ENCODE peak calls at places on chromosome 1, in ten cellular contexts. L is PC-3, W is breast epithelium, X is uterus, K is retinal pigment epithelial cell, G is A549, V is HL-60, E is choroid plexus epithelial cell, R is brain microvascular endothelial cell, M is fibroblast of pulmonary artery. Q is an unnamed sample.

GRCh38 chr1:226535626-226536025 is 12.9 kb upstream of the STUM start:
- DNase-seq in L (no peak), W (no peak), X (no peak), K (no peak), G (no peak), V (no peak), E (no peak), R (no peak), M (no peak), Q (no peak)

GRCh38 chr1:115507256-115507589 is 134.5 kb upstream of the VANGL1 start:
- DNase-seq in L (peak), W (no peak), X (peak), K (peak), G (peak), V (no peak), E (peak), R (peak), M (peak), Q (no peak)

GRCh38 chr1:167081594-167081993 is 8.6 kb downstream of the GPA33 start:
- DNase-seq in L (no peak), W (no peak), X (no peak), K (no peak), G (no peak), V (no peak), E (no peak), R (no peak), M (no peak), Q (no peak)

GRCh38 chr1:11691302-11691914 is at the start of gene DRAXIN:
- DNase-seq in L (no peak), W (no peak), X (no peak), K (no peak), G (no peak), V (no peak), E (no peak), R (no peak), M (no peak), Q (no peak)

GRCh38 chr1:213418268-213419068 is 367.4 kb downstream of the RPS6KC1 start:
- DNase-seq in L (no peak), W (no peak), X (no peak), K (no peak), G (no peak), V (no peak), E (no peak), R (no peak), M (no peak), Q (no peak)

GRCh38 chr1:16042096-16042495 is 1.5 kb upstream of the CLCNKB start:
- DNase-seq in L (no peak), W (no peak), X (no peak), K (no peak), G (no peak), V (no peak), E (no peak), R (no peak), M (no peak), Q (no peak)

GRCh38 chr1:115006191-115006590 is 23.4 kb upstream of the TSHB start:
- DNase-seq in L (no peak), W (no peak), X (no peak), K (no peak), G (no peak), V (no peak), E (no peak), R (no peak), M (no peak), Q (no peak)

GRCh38 chr1:16078925-16079656 is 5.6 kb upstream of the FAM131C start:
- DNase-seq in L (peak), W (peak), X (peak), K (no peak), G (peak), V (peak), E (peak), R (peak), M (peak), Q (peak)

GRCh38 chr1:156746716-156747631 is 4.5 kb downstream of the HDGF start:
- DNase-seq in L (peak), W (peak), X (peak), K (no peak), G (peak), V (peak), E (peak), R (peak), M (peak), Q (peak)

GRCh38 chr1:115179397-115179835 is 90.1 kb upstream of the TSPAN2 start:
- DNase-seq in L (peak), W (no peak), X (no peak), K (peak), G (peak), V (no peak), E (peak), R (peak), M (peak), Q (peak)

GRCh38 chr1:11649624-11650330 is 4.5 kb downstream of the FBXO2 start:
- DNase-seq in L (no peak), W (no peak), X (no peak), K (no peak), G (no peak), V (no peak), E (no peak), R (no peak), M (no peak), Q (no peak)

GRCh38 chr1:101382135-101382534 is 145.3 kb downstream of the S1PR1 start:
- DNase-seq in L (no peak), W (no peak), X (no peak), K (no peak), G (no peak), V (no peak), E (no peak), R (no peak), M (no peak), Q (no peak)

GRCh38 chr1:110216844-110217444 is 6.8 kb downstream of the KCNC4 start:
- DNase-seq in L (no peak), W (no peak), X (no peak), K (no peak), G (no peak), V (no peak), E (no peak), R (no peak), M (no peak), Q (no peak)

GRCh38 chr1:172991674-172992400 is 58.9 kb downstream of the TNFSF18 start:
- DNase-seq in L (no peak), W (no peak), X (no peak), K (no peak), G (no peak), V (peak), E (no peak), R (no peak), M (peak), Q (no peak)

GRCh38 chr1:107682467-107682866 is 282.5 kb downstream of the VAV3 start:
- DNase-seq in L (peak), W (no peak), X (no peak), K (no peak), G (peak), V (no peak), E (no peak), R (no peak), M (no peak), Q (no peak)

GRCh38 chr1:19639999-19640362 is 4.1 kb upstream of the NBL1 start:
- DNase-seq in L (peak), W (no peak), X (no peak), K (no peak), G (peak), V (no peak), E (peak), R (no peak), M (no peak), Q (no peak)

GRCh38 chr1:220551718-220552117 is 23.8 kb downstream of the MARK1 start:
- DNase-seq in L (no peak), W (no peak), X (no peak), K (no peak), G (no peak), V (no peak), E (no peak), R (no peak), M (no peak), Q (no peak)

GRCh38 chr1:98360864-98361263 is 300.7 kb upstream of the SNX7 start:
- DNase-seq in L (no peak), W (no peak), X (no peak), K (no peak), G (no peak), V (no peak), E (no peak), R (no peak), M (no peak), Q (no peak)

GRCh38 chr1:87174726-87175237 is 153.9 kb upstream of the LMO4 start:
- DNase-seq in L (no peak), W (no peak), X (no peak), K (no peak), G (no peak), V (no peak), E (no peak), R (no peak), M (no peak), Q (no peak)

GRCh38 chr1:212718499-212718898 is 18.9 kb upstream of the BATF3 start:
- DNase-seq in L (peak), W (no peak), X (no peak), K (no peak), G (peak), V (no peak), E (peak), R (no peak), M (peak), Q (no peak)

GRCh38 chr1:35883681-35884155 is 709 bp downstream of the AGO1 start:
- DNase-seq in L (peak), W (peak), X (peak), K (no peak), G (peak), V (no peak), E (peak), R (no peak), M (no peak), Q (no peak)

GRCh38 chr1:238205045-238205662 is 314.4 kb upstream of the ZP4 start:
- DNase-seq in L (no peak), W (no peak), X (no peak), K (no peak), G (no peak), V (no peak), E (no peak), R (no peak), M (no peak), Q (no peak)

GRCh38 chr1:219882116-219882515 is 46.2 kb downstream of the SLC30A10 start:
- DNase-seq in L (no peak), W (no peak), X (no peak), K (no peak), G (no peak), V (no peak), E (no peak), R (no peak), M (no peak), Q (no peak)

GRCh38 chr1:167635941-167636340 is 5.9 kb downstream of the RCSD1 start:
- DNase-seq in L (no peak), W (no peak), X (no peak), K (no peak), G (no peak), V (no peak), E (no peak), R (no peak), M (no peak), Q (no peak)

GRCh38 chr1:62024690-62025089 is 170.0 kb upstream of the L1TD1 start:
- DNase-seq in L (no peak), W (no peak), X (no peak), K (no peak), G (no peak), V (no peak), E (no peak), R (no peak), M (no peak), Q (no peak)

GRCh38 chr1:171794085-171794484 is 12.6 kb downstream of the METTL13 start:
- DNase-seq in L (peak), W (no peak), X (no peak), K (no peak), G (no peak), V (no peak), E (peak), R (peak), M (peak), Q (no peak)
- TF ChIP-seq CTCF in L (no peak), W (no peak), X (no peak), K (no peak), G (no peak), V (no peak), E (no peak), R (no peak), M (no peak), Q (no peak)

GRCh38 chr1:224498574-224499170 is 64.1 kb upstream of the WDR26 start:
- DNase-seq in L (peak), W (peak), X (no peak), K (peak), G (no peak), V (peak), E (peak), R (peak), M (peak), Q (no peak)
- H3K4me3 ChIP-seq in L (peak), W (peak), X (no peak), K (peak), G (no peak), V (peak), E (no peak), R (no peak), M (peak), Q (no peak)

DNA sequence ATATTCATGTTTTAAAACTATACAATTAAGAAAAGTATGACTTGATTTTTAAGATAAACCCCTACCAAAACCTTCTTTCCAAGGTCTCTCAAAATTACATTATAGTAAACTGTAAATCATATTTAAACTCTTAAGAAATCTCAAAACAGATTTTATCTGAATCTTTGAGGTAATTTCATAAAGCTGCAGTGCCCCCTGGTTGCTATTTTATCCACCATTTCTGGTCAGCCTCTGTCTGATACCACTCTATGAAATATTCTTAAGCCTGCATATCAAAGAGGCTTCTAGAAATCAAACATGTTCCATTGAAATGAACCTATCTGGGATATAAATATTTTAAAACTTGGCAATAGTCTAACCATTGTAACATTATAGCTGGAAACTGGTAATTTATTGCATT is 317.3 kb downstream of the COL11A1 start:
- DNase-seq in L (peak), W (no peak), X (no peak), K (no peak), G (no peak), V (no peak), E (peak), R (peak), M (peak), Q (no peak)
- TF ChIP-seq CTCF in L (no peak), W (no peak), X (no peak), K (peak), G (no peak), V (no peak), E (peak), R (peak), M (peak), Q (peak)

GRCh38 chr1:179178965-179179364 is 50.5 kb downstream of the ABL2 start:
- DNase-seq in L (peak), W (no peak), X (no peak), K (peak), G (no peak), V (no peak), E (peak), R (no peak), M (peak), Q (no peak)
- H3K4me3 ChIP-seq in L (no peak), W (no peak), X (no peak), K (no peak), G (no peak), V (no peak), E (no peak), R (no peak), M (no peak), Q (no peak)

Q was measured in AG04450.